ENCODE peak calls at places on chromosomes 1 and 21, in five cellular contexts. S, G, A, I and D are unnamed samples.
A peak's percentile ranks its signal among the peaks of the same experiment; 100 is the strongest.

GRCh38 chr21:14376854-14377253 is 6.1 kb downstream of the HSPA13 start:
- DNase-seq in I (no peak), A (no peak), S (no peak), G (no peak), D (peak; percentile 52)

GRCh38 chr1:19861842-19862530 is 20.2 kb upstream of the OTUD3 start:
- DNase-seq in G (no peak), I (no peak), A (no peak), S (no peak), D (no peak)

GRCh38 chr1:153649137-153649866 is 9.2 kb upstream of the SNAPIN start:
- DNase-seq in I (no peak), S (no peak), A (no peak), G (no peak), D (no peak)

GRCh38 chr1:208007938-208008342 is 97.0 kb upstream of the CD34 start:
- DNase-seq in A (no peak), I (no peak), S (no peak), G (no peak), D (no peak)

GRCh38 chr1:170730443-170730842 is 66.5 kb downstream of the PRRX1 start:
- DNase-seq in S (no peak), I (no peak), G (no peak), A (no peak), D (no peak)

GRCh38 chr1:33050221-33051076 is 13.8 kb upstream of the AK2 start:
- DNase-seq in A (no peak), S (no peak), G (peak; percentile 72), I (no peak), D (no peak)

GRCh38 chr1:18105196-18105595 is 2.4 kb upstream of the IGSF21 start:
- DNase-seq in G (no peak), I (no peak), S (no peak), A (no peak), D (no peak)

GRCh38 chr1:230074762-230075161 is 7.7 kb downstream of the GALNT2 start:
- DNase-seq in A (no peak), I (no peak), S (no peak), G (no peak), D (peak; percentile 13)

GRCh38 chr1:243483084-243483845 is 227.4 kb downstream of the SDCCAG8 start:
- DNase-seq in G (no peak), I (no peak), A (no peak), S (peak; percentile 33), D (no peak)

GRCh38 chr1:203448521-203449061 is 27.0 kb upstream of the PRELP start:
- DNase-seq in I (no peak), G (no peak), S (no peak), A (peak; percentile 37), D (peak; percentile 56)

GRCh38 chr1:220339581-220339980 is 67.3 kb upstream of the RAB3GAP2 start:
- DNase-seq in G (no peak), S (no peak), I (no peak), A (no peak), D (no peak)

GRCh38 chr21:41406340-41406739 is 19.7 kb upstream of the MX1 start:
- DNase-seq in S (no peak), G (no peak), I (no peak), A (no peak), D (no peak)

GRCh38 chr21:45806042-45806441 is 162.5 kb downstream of the PCBP3 start:
- DNase-seq in S (no peak), I (no peak), G (no peak), A (no peak), D (no peak)

GRCh38 chr1:107782192-107782845 is 182.7 kb downstream of the VAV3 start:
- DNase-seq in G (peak; percentile 34), I (no peak), A (no peak), S (peak; percentile 57), D (peak; percentile 42)

DNA sequence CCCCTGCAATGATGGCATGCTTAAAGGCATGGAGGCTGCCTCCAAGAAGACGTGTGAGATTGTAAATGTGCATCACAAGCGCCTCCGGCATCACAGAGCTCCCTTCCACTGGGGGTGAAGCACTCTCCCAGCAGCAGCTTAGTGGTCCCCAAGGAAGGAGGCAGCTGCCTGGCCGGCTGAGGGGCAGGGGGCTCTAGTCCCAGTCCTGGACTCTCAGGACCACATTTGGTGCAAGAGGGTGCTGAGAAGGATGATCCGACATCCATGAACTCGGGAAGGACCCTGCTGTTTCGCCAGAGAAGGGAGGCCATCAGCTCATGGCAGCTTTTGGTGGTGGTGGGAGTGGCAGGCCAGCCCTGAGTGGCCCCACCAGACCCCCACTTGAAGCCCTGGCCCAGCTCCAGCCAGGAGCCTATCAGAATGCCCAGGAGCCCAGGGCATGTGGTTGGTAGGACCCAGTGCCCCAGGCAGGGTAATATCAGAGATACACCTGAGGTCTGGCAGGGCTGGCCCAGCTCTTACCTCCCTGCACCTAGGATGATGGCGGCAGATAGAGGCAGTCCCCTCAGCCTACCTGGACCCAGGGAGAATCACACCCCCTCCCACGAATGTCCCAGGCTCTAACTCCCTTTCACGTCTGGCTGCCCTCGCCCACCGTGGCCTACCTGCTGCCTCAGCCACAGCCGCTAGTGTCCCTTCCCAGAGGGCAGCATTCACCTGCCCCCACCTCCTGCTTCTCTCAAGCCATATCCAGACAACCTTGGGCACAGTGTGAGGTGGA is 2.4 kb upstream of the WNT9A start:
- DNase-seq in I (peak; percentile 57), G (no peak), A (no peak), S (no peak), D (no peak)
- H3K27ac ChIP-seq in I (no peak overlapping the region), G (no peak overlapping the region), A (no peak overlapping the region), S (no peak overlapping the region), D (no peak overlapping the region)

DNA sequence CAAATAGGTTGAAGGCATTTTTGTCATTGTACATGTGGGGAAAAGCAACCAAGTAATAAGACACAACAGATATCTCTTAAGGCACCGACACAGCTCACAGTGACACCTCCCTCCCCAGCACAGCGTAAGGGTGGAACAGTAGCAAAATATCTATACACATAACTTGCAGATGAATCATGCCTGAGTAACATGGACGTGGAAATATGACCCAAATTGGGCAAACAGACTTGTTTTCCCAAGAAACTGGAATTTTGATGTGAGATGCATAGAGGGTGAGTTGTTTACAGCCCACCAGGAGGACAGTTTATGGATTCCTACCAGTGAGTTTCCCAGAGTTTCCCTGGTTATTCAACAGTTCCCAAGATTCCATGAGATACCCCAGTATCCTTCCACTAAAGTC is 7.3 kb upstream of the DR1 start:
- DNase-seq in S (no peak), I (no peak), G (peak; percentile 64), A (no peak), D (no peak)
- H3K27ac ChIP-seq in S (no peak overlapping the region), I (no peak overlapping the region), G (peak overlapping the region; percentile 8), A (no peak overlapping the region), D (no peak overlapping the region)

DNA sequence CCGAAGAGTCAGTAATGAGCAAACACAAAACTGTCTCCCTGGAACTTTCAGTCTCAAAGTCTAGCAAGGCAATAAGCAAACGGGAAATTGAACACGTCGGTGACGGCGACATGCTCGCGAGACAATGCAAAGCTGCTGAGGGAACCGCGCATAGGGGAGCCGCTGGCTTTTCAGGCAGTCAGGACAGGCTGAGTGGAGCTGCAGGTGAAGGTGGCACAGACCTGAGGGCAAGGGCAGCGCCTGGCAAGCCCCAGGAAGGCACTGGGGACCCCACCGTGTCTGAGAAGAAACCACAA is 4.9 kb downstream of the INTS11 start:
- DNase-seq in G (no peak), A (no peak), S (no peak), I (no peak), D (no peak)
- H3K27ac ChIP-seq in G (peak overlapping the region; percentile 47), A (peak overlapping the region; percentile 81), S (no peak overlapping the region), I (peak overlapping the region; percentile 17), D (peak overlapping the region; percentile 4)

DNA sequence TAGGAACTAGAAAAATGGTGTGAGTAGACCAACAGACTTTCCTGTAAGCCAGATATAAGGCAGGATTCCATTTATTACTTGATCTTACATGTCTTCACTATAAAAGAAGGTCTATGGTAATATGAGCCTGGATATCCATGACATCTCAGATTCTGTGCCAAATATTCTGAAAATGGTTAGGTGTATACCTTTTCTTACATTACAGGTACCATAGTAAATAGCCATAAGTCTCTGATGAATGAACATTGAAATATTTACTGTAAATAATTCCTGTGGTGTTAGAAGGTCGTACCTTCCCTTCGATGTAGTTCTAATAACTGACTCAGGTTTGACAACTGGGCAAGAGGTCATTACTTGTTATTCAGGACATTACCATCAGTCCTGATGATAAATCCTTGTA is 657.9 kb downstream of the BRINP3 start:
- DNase-seq in A (no peak), S (no peak), I (no peak), G (no peak), D (no peak)
- H3K27ac ChIP-seq in A (no peak overlapping the region), S (no peak overlapping the region), I (no peak overlapping the region), G (no peak overlapping the region), D (no peak overlapping the region)

GRCh38 chr1:91676030-91676429 is 175.4 kb downstream of the CDC7 start:
- DNase-seq in S (no peak), A (no peak), I (no peak), G (no peak), D (no peak)

GRCh38 chr1:91670781-91671180 is 170.1 kb downstream of the CDC7 start:
- DNase-seq in G (no peak), A (no peak), I (no peak), S (no peak), D (no peak)

GRCh38 chr1:91672601-91673161 is 172.0 kb downstream of the CDC7 start:
- DNase-seq in G (no peak), I (no peak), S (no peak), A (no peak), D (no peak)

GRCh38 chr1:91673603-91674002 is 173.0 kb downstream of the CDC7 start:
- DNase-seq in I (no peak), A (no peak), G (no peak), S (no peak), D (no peak)

GRCh38 chr1:91674107-91674506 is 173.5 kb downstream of the CDC7 start:
- DNase-seq in G (no peak), I (no peak), S (no peak), A (no peak), D (no peak)
- H3K27ac ChIP-seq in G (no peak overlapping the region), I (no peak overlapping the region), S (no peak overlapping the region), A (no peak overlapping the region), D (no peak overlapping the region)

GRCh38 chr21:36431252-36431651 is 46.1 kb downstream of the CHAF1B start:
- DNase-seq in G (no peak), S (no peak), I (no peak), A (no peak), D (no peak)
- H3K27ac ChIP-seq in G (no peak overlapping the region), S (no peak overlapping the region), I (no peak overlapping the region), A (no peak overlapping the region), D (no peak overlapping the region)

GRCh38 chr1:233673947-233674431 is 60.1 kb downstream of the KCNK1 start:
- DNase-seq in S (no peak), I (no peak), A (no peak), G (no peak), D (no peak)
- H3K27ac ChIP-seq in S (no peak overlapping the region), I (no peak overlapping the region), A (no peak overlapping the region), G (no peak overlapping the region), D (no peak overlapping the region)

DNA sequence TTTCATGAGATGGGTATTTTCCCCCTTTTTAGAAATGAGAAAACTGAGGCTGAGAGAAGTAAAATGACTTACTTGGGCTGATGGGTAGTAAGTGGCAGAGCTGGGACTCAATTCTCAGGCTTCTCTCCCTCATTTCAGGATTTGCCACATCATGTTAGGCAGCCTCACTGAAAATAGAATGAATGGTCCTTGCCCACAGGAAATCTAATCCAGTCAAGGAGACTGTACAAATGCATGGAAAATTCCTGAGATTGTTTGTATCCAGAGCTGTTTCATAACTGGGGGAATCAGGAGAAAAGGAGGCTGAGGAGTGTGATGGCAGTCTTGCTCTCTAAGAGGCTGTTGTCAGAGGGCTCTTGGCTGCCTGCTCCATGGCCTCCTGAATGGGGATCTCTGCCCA is 141.9 kb upstream of the TNR start:
- DNase-seq in A (no peak), I (no peak), S (no peak), G (no peak), D (no peak)
- H3K27ac ChIP-seq in A (no peak overlapping the region), I (no peak overlapping the region), S (no peak overlapping the region), G (no peak overlapping the region), D (no peak overlapping the region)